ENCODE peak calls at places on chromosome 6, in four cellular contexts. One of them, this sample, is unnamed.

GRCh38 chr6:167294651-167295494 is 3.8 kb downstream of the UNC93A start:
- DNase-seq in astrocyte: no peak
- DNase-seq in MM.1S: no peak
- DNase-seq in IMR-90: no peak
- DNase-seq in this sample: no peak

GRCh38 chr6:108436771-108437170 is 123.9 kb upstream of the FOXO3 start:
- DNase-seq in astrocyte: no peak
- DNase-seq in MM.1S: no peak
- DNase-seq in IMR-90: no peak
- DNase-seq in this sample: no peak

GRCh38 chr6:43428112-43428570 is 800 bp downstream of the ABCC10 start:
- DNase-seq in IMR-90: no peak
- DNase-seq in MM.1S: peak
- DNase-seq in astrocyte: peak
- DNase-seq in this sample: peak

GRCh38 chr6:107917468-107918375 is 40.3 kb downstream of the SEC63 start:
- DNase-seq in astrocyte: no peak
- DNase-seq in IMR-90: no peak
- DNase-seq in MM.1S: no peak
- DNase-seq in this sample: no peak

GRCh38 chr6:158314737-158315136 is 2.5 kb downstream of the TULP4 start:
- DNase-seq in astrocyte: no peak
- DNase-seq in MM.1S: no peak
- DNase-seq in IMR-90: no peak
- DNase-seq in this sample: no peak

GRCh38 chr6:89433637-89434499 is 916 bp downstream of the ANKRD6 start:
- DNase-seq in IMR-90: no peak
- DNase-seq in astrocyte: no peak
- DNase-seq in MM.1S: peak
- DNase-seq in this sample: peak

GRCh38 chr6:33490198-33490597 is 35.8 kb downstream of the ZBTB9 start:
- DNase-seq in astrocyte: no peak
- DNase-seq in MM.1S: no peak
- DNase-seq in IMR-90: no peak
- DNase-seq in this sample: no peak

GRCh38 chr6:4961322-4962168 is 42.3 kb downstream of the RPP40 start:
- DNase-seq in astrocyte: no peak
- DNase-seq in IMR-90: peak
- DNase-seq in MM.1S: no peak
- DNase-seq in this sample: no peak

GRCh38 chr6:94651239-94651638 is 926.1 kb upstream of the MANEA start:
- DNase-seq in MM.1S: no peak
- DNase-seq in astrocyte: no peak
- DNase-seq in IMR-90: no peak
- DNase-seq in this sample: no peak

GRCh38 chr6:162377735-162378134 is 349.8 kb downstream of the PRKN start:
- DNase-seq in IMR-90: no peak
- DNase-seq in astrocyte: peak
- DNase-seq in MM.1S: no peak
- DNase-seq in this sample: no peak

GRCh38 chr6:12383448-12383847 is 93.3 kb downstream of the EDN1 start:
- DNase-seq in IMR-90: no peak
- DNase-seq in MM.1S: peak
- DNase-seq in astrocyte: no peak
- DNase-seq in this sample: no peak

GRCh38 chr6:72401865-72402264 is 220.0 kb upstream of the KCNQ5 start:
- DNase-seq in astrocyte: no peak
- DNase-seq in IMR-90: peak
- DNase-seq in MM.1S: no peak
- DNase-seq in this sample: no peak

GRCh38 chr6:134169881-134170486 is 117.6 kb upstream of the SLC2A12 start:
- DNase-seq in MM.1S: no peak
- DNase-seq in IMR-90: peak
- DNase-seq in astrocyte: no peak
- DNase-seq in this sample: no peak

GRCh38 chr6:22132662-22133061 is 164.2 kb downstream of the PRL start:
- DNase-seq in astrocyte: no peak
- DNase-seq in IMR-90: no peak
- DNase-seq in MM.1S: no peak
- DNase-seq in this sample: no peak

GRCh38 chr6:169253745-169254238 is at the start of gene THBS2:
- DNase-seq in MM.1S: no peak
- DNase-seq in astrocyte: peak
- DNase-seq in IMR-90: peak
- DNase-seq in this sample: peak

DNA sequence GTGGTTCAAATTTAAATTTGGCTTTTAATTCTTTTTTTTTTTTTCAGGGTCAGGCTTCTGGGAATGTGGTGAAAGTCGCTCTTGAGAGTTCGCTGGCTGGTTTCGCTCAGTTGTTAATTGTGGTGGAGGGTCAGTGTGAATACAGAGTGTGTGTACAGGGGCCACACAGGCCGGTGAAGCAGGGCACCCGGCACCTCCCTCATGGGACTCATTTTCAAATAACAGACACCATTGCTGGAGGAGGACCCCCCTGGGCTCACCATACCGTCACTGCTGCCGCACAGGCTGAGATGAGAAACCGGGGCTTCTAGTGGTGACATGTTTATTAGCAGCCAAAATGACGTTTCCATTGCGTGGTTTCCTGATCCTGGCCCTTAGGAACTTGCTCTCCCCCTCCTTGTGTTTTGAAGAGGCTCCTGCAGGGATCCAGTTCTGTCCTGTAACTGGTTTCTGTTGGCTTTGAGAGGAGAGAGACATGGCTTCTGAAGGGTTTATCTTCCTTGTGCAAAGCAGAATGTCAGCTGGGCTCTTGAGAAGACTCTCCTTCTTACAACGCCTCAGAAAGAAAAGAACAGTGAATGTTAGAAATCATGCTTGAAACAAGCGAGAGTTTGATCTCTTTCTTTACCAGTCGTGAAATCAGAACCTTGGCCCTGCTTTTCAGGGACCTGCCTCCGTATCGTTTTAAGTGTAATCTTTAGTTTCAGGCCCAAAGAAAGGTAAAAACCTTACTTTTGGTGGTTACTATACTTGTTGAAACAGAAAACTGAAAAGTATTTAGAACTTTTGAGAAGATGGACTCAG is 37.8 kb downstream of the DUSP22 start:
- DNase-seq in MM.1S: no peak
- DNase-seq in astrocyte: no peak
- DNase-seq in IMR-90: peak
- DNase-seq in this sample: peak
- H3K4me2 ChIP-seq in MM.1S: peak
- H3K4me2 ChIP-seq in astrocyte: no peak
- H3K4me2 ChIP-seq in IMR-90: no peak
- H3K4me2 ChIP-seq in this sample: no peak

GRCh38 chr6:44808148-44808547 is 420.6 kb downstream of the CDC5L start:
- DNase-seq in MM.1S: no peak
- DNase-seq in astrocyte: no peak
- DNase-seq in IMR-90: no peak
- DNase-seq in this sample: no peak

GRCh38 chr6:44811456-44811855 is 423.9 kb downstream of the CDC5L start:
- DNase-seq in astrocyte: no peak
- DNase-seq in MM.1S: no peak
- DNase-seq in IMR-90: no peak
- DNase-seq in this sample: no peak

GRCh38 chr6:44806656-44807055 is 419.1 kb downstream of the CDC5L start:
- DNase-seq in MM.1S: no peak
- DNase-seq in astrocyte: peak
- DNase-seq in IMR-90: no peak
- DNase-seq in this sample: no peak

GRCh38 chr6:44805239-44805849 is 417.8 kb downstream of the CDC5L start:
- DNase-seq in MM.1S: no peak
- DNase-seq in astrocyte: peak
- DNase-seq in IMR-90: peak
- DNase-seq in this sample: no peak

GRCh38 chr6:44809256-44809655 is 421.8 kb downstream of the CDC5L start:
- DNase-seq in astrocyte: no peak
- DNase-seq in MM.1S: no peak
- DNase-seq in IMR-90: no peak
- DNase-seq in this sample: no peak
- H2AFZ ChIP-seq in astrocyte: no peak
- H2AFZ ChIP-seq in MM.1S: no peak
- H2AFZ ChIP-seq in IMR-90: no peak
- H2AFZ ChIP-seq in this sample: no peak

DNA sequence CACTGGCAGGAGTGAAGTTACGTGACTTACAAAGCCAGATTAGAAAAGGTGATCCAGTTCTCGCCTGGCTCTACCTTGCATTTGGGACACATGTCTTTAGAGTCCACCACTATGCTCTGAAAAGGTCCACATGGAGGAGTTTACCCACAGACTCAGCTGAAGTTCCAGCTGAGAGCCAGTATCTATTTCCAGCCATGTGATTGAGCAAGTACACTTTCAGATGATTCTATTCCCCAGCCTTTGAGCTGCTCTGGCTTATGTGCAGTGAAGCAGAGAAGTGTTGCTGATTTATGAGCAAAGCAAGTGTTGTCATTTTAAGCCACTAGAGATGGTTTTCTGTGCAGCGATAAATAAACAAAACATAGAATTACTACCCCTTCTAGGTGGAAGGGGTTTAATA is 520.8 kb upstream of the RNF217 start:
- DNase-seq in astrocyte: no peak
- DNase-seq in IMR-90: no peak
- DNase-seq in MM.1S: no peak
- DNase-seq in this sample: no peak
- H3K4me2 ChIP-seq in astrocyte: no peak
- H3K4me2 ChIP-seq in IMR-90: no peak
- H3K4me2 ChIP-seq in MM.1S: no peak
- H3K4me2 ChIP-seq in this sample: no peak

DNA sequence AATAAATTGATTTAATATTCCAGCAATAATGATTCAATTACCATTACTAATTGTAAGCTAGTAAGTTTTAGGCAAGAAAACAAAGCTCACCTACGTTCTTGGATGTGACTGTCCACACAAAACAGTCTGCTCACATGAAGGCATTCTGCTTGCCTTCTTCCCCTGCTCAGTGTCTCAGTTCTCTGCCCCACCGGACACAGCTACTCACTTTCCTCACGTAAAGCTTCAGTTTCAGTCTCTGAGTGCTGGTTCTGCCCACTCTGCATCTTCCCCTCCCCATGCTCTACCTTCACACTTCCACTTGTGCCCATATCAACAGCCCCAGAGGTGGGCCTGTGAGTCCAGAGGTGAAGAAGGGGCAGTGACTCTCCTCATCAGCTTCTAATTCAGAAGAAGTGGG is 73.9 kb upstream of the C6orf118 start:
- DNase-seq in astrocyte: no peak
- DNase-seq in IMR-90: no peak
- DNase-seq in MM.1S: no peak
- DNase-seq in this sample: no peak
- H2AFZ ChIP-seq in astrocyte: no peak
- H2AFZ ChIP-seq in IMR-90: no peak
- H2AFZ ChIP-seq in MM.1S: no peak
- H2AFZ ChIP-seq in this sample: no peak

GRCh38 chr6:135830452-135830851 is 21.0 kb upstream of the PDE7B start:
- DNase-seq in IMR-90: peak
- DNase-seq in astrocyte: peak
- DNase-seq in MM.1S: no peak
- DNase-seq in this sample: no peak

GRCh38 chr6:135832186-135832585 is 19.3 kb upstream of the PDE7B start:
- DNase-seq in IMR-90: no peak
- DNase-seq in astrocyte: no peak
- DNase-seq in MM.1S: no peak
- DNase-seq in this sample: no peak

GRCh38 chr6:135833806-135834205 is 17.7 kb upstream of the PDE7B start:
- DNase-seq in MM.1S: no peak
- DNase-seq in astrocyte: no peak
- DNase-seq in IMR-90: no peak
- DNase-seq in this sample: no peak

GRCh38 chr6:135826225-135826804 is 25.2 kb upstream of the PDE7B start:
- DNase-seq in astrocyte: no peak
- DNase-seq in IMR-90: no peak
- DNase-seq in MM.1S: no peak
- DNase-seq in this sample: no peak

DNA sequence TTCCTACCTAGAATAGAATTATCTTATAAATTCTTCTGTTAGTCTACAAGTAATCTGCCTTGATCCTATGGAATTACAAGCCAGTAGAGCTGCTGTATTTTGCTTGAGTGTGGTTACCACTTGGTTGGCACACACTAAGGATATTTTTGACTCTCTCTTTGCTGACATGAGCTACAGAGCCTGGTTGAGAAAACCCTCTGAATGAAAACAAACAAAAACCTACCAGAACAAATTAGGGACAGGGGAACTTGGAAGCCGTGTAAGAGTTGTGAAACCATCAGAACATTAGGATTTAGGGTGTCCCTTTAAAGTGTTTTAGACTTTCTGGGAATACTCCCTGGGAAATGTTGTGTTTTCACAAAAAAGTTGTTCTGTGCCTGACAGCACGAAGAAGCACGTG is 20.5 kb upstream of the PDE7B start:
- DNase-seq in astrocyte: no peak
- DNase-seq in MM.1S: no peak
- DNase-seq in IMR-90: no peak
- DNase-seq in this sample: no peak
- H3K4me2 ChIP-seq in astrocyte: no peak
- H3K4me2 ChIP-seq in MM.1S: no peak
- H3K4me2 ChIP-seq in IMR-90: peak
- H3K4me2 ChIP-seq in this sample: peak

GRCh38 chr6:56850618-56851017 is 104.3 kb upstream of the BEND6 start:
- DNase-seq in IMR-90: no peak
- DNase-seq in astrocyte: no peak
- DNase-seq in MM.1S: no peak
- DNase-seq in this sample: no peak

GRCh38 chr6:56851541-56852248 is 103.2 kb upstream of the BEND6 start:
- DNase-seq in astrocyte: peak
- DNase-seq in MM.1S: peak
- DNase-seq in IMR-90: peak
- DNase-seq in this sample: peak

GRCh38 chr6:56849876-56850275 is 105.0 kb upstream of the BEND6 start:
- DNase-seq in MM.1S: no peak
- DNase-seq in astrocyte: peak
- DNase-seq in IMR-90: peak
- DNase-seq in this sample: peak

GRCh38 chr6:56852249-56852606 is 102.7 kb upstream of the BEND6 start:
- DNase-seq in astrocyte: no peak
- DNase-seq in MM.1S: no peak
- DNase-seq in IMR-90: no peak
- DNase-seq in this sample: no peak

DNA sequence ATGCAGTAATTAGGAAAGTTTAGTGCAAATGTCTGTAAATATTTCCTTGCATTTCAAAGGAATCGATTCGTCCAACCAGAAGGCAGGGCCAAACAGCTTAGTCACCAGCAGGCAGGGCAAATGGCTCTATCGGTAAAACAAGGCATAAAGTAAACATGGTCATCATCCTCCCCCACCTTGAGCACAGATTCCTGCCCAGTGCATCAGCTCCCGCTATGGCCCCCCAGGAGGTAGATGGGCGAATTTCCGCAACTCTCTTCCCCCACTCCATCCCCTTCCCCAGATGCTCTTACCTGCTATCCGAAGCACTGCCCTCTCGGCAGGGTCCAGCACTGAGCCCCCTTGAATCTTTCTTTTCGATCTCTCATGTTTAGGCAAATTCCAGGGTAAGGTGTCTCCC is 103.8 kb upstream of the BEND6 start:
- DNase-seq in IMR-90: peak
- DNase-seq in MM.1S: no peak
- DNase-seq in astrocyte: peak
- DNase-seq in this sample: peak
- H2AFZ ChIP-seq in IMR-90: peak
- H2AFZ ChIP-seq in MM.1S: no peak
- H2AFZ ChIP-seq in astrocyte: peak
- H2AFZ ChIP-seq in this sample: peak

This sample was measured in osteoblast.